ENCODE peak calls at places on chromosomes 4 and X, in eight cellular contexts. B is HCT116, T is ascending aorta, M is left ventricle myocardium inferior, E is GM23338, Z is heart right ventricle, R is kidney, F is dorsolateral prefrontal cortex. H is an unnamed sample.

GRCh38 chrX:119647089-119647488 is 40.9 kb upstream of the NKRF start:
- DNase-seq in B (no peak), T (no peak), M (no peak), E (no peak), Z (no peak), R (no peak), F (no peak), H (no peak)

GRCh38 chr4:110007217-110007616 is 94.5 kb downstream of the EGF start:
- DNase-seq in B (no peak), T (no peak), M (no peak), E (no peak), Z (no peak), R (no peak), F (no peak), H (no peak)

GRCh38 chr4:5802565-5802964 is 90.3 kb downstream of the CRMP1 start:
- DNase-seq in B (no peak), T (no peak), M (no peak), E (no peak), Z (no peak), R (no peak), F (no peak), H (no peak)

GRCh38 chr4:3797831-3798500 is 31.8 kb downstream of the ADRA2C start:
- DNase-seq in B (no peak), T (no peak), M (no peak), E (no peak), Z (no peak), R (peak; percentile 51), F (no peak), H (no peak)

GRCh38 chr4:2832309-2832980 is 11.2 kb upstream of the ADD1 start:
- DNase-seq in B (no peak), T (peak; percentile 59), M (peak; percentile 6), E (no peak), Z (no peak), R (no peak), F (no peak), H (no peak)

GRCh38 chr4:103375278-103375677 is 177.1 kb upstream of the CENPE start:
- DNase-seq in B (peak; percentile 24), T (no peak), M (no peak), E (no peak), Z (no peak), R (no peak), F (no peak), H (no peak)

GRCh38 chr4:40194602-40195161 is 2.1 kb upstream of the RHOH start:
- DNase-seq in B (no peak), T (no peak), M (no peak), E (no peak), Z (no peak), R (no peak), F (no peak), H (no peak)

GRCh38 chr4:38144029-38144428 is 183.8 kb downstream of the PTTG2 start:
- DNase-seq in B (no peak), T (no peak), M (no peak), E (no peak), Z (no peak), R (no peak), F (no peak), H (no peak)

GRCh38 chr4:43089730-43090129 is 197.2 kb downstream of the GRXCR1 start:
- DNase-seq in B (no peak), T (peak; percentile 85), M (no peak), E (no peak), Z (no peak), R (no peak), F (peak; percentile 40), H (no peak)

GRCh38 chr4:68466751-68467150 is 19.5 kb downstream of the TMPRSS11E start:
- DNase-seq in B (no peak), T (no peak), M (no peak), E (no peak), Z (no peak), R (no peak), F (no peak), H (no peak)

GRCh38 chr4:85807247-85807915 is 332.4 kb downstream of the ARHGAP24 start:
- DNase-seq in B (no peak), T (peak; percentile 88), M (peak; percentile 48), E (no peak), Z (peak; percentile 79), R (no peak), F (no peak), H (no peak)

DNA sequence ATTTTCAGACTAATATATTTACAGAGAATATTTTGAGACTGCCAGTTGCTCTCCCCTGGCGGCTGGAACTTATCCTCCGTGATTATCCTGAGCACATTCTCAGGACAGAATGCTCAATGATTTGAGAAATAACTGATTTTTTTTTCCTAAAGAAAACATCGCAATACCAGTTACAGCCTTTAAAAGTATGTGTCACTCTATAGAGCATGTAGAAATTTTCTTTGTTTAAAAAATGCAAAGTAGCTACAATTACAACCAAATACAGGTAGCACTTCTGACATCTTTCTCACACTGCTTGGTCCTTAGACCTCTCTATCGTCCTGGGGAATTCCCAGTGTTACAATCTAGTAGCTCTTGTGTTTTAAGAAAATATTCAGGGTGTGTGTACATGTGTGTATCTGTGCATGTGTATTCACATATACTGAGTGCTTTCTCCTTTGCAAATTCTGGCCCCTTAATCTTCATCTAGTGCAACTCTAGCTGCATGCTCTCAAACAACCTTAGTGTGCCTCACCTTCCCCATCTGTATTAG is 13.8 kb downstream of the APBB2 start:
- DNase-seq in B (no peak), T (no peak), M (no peak), E (no peak), Z (no peak), R (no peak), F (no peak), H (no peak)
- TF ChIP-seq CTCF in B (no peak), T (no peak), M (no peak), E (no peak), Z (no peak), R (no peak), F (no peak), H (no peak)

GRCh38 chr4:159884989-159885388 is 782.1 kb downstream of the RAPGEF2 start:
- DNase-seq in B (no peak), T (no peak), M (no peak), E (no peak), Z (no peak), R (no peak), F (no peak), H (no peak)

DNA sequence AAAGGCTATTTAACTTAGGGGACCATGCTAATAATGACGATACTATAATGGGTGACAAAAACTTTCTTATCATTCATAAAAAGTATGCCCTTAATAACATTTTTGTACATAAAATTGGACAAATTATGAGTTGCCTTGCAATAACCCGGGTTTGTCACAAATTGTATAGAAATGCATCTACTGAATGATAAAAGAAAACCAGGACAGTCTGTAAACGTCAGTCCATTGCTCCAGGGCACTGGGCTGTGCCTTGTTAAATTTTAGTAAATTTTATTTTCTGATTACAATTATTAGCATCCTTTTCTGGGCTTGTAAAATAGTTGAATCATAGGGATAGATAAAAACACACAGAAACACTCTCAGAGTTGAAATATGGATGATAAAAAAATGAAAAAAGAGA is 778.3 kb downstream of the RAPGEF2 start:
- DNase-seq in B (no peak), T (no peak), M (no peak), E (no peak), Z (no peak), R (no peak), F (no peak), H (no peak)
- TF ChIP-seq CTCF in B (no peak), T (no peak), M (no peak), E (no peak), Z (no peak), R (no peak), F (no peak), H (no peak)

DNA sequence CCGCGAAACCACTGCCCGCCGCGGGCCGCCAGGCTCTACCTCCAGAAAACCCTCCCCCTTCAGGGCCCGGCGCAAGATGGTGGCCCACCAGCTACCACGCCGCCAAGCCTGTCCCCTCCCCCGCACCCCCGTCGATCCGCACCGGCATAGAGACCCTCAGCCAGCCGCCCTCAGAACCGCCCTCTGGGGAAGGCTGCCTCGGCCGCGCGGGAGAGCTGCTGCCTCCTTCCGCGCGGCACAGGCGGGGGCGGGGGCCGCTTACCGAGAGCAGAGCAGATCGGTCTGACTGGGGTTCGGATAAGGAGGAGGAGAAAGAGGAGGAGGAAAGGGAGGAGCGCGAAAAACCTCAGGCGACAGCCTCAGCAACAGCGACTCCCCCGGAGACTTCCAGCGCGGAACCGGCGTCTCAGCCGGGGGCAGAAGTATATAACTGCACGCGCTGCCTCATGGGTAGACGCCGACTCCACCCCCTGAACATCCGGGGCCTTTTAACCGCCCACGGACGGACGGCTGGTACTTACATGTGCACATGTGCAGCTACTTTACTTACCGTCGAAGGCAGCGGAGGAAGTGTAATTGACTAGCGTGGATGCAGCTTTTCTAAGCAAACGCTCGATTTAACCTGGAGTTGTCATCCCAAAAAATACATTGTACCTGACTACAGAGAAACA is at the start of gene ZNF280C:
- DNase-seq in B (peak; percentile 91), T (peak; percentile 92), M (peak; percentile 89), E (peak; percentile 84), Z (peak; percentile 88), R (peak; percentile 95), F (peak; percentile 74), H (peak; percentile 74)
- TF ChIP-seq CTCF in B (peak; percentile 13), T (peak; percentile 9), M (peak; percentile 35), E (no peak), Z (peak; percentile 28), R (peak; percentile 2), F (peak; percentile 23), H (no peak)

GRCh38 chrX:40759374-40759773 is 24.0 kb upstream of the MED14 start:
- DNase-seq in B (no peak), T (no peak), M (no peak), E (no peak), Z (no peak), R (no peak), F (no peak), H (no peak)

GRCh38 chrX:40749874-40750273 is 14.5 kb upstream of the MED14 start:
- DNase-seq in B (no peak), T (no peak), M (no peak), E (no peak), Z (no peak), R (no peak), F (no peak), H (no peak)

GRCh38 chrX:40757058-40757457 is 21.7 kb upstream of the MED14 start:
- DNase-seq in B (no peak), T (no peak), M (no peak), E (no peak), Z (no peak), R (no peak), F (no peak), H (no peak)

DNA sequence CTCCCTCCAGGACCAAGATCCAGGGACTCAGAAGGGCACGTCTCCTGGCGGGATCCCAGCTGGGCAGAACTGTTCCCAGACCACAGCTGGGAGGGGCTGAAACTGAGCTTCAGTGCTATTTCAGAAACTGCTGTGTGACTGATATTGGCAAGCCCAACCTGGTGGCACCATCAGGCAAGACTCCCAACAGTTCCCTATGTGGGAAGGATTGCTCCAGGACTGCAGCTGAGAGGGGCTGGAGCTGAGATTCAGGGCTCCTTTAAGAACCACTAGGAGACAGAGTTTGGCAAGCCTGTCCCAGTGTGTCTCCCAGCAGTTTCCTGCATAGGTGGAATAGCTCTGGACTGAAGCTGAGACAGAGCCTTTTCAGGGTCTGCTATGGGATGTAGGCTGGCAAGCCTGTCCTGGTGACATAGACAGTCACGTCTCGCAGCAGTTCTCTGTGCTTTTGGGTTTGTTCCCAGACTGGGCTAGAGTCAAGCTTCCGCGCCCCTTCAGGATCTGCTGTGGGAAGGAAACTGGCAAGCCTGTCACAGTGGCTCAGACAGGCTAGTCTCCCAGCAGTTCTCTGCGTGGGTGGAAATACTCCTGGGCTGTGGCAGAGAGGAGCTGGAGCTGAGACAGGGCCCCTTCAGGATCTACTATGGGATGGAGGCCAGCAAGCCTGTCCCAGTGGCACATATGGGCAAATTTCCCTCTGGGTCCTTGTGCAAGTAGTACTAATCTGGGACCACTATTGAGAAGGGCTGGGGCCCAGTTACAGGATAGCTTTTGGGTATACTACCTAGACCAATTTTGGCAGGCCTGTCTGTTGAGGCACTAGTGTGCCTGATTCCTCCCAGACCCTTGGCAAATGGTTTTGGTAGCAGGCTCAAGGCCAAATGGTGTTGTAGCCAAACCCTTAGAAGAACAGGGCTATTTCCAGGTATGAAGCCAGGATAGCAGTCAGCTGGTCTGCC is 20.2 kb upstream of the MED14 start:
- DNase-seq in B (no peak), T (peak; percentile 74), M (peak; percentile 48), E (no peak), Z (peak; percentile 40), R (no peak), F (peak; percentile 55), H (no peak)
- TF ChIP-seq CTCF in B (no peak), T (no peak), M (no peak), E (no peak), Z (no peak), R (no peak), F (no peak), H (no peak)

H was measured in endothelial cell.